ENCODE peak calls at places on chromosome 3, in five cellular contexts. G, X, A, U and I are unnamed samples.

GRCh38 chr3:129549006-129549800 is 6.2 kb downstream of the H1-8 start:
- DNase-seq in G (no peak), U (no peak), A (peak; percentile 64), X (no peak), I (no peak)

GRCh38 chr3:48268381-48268935 is 27.6 kb downstream of the ZNF589 start:
- DNase-seq in G (peak; percentile 82), X (peak; percentile 80), U (peak; percentile 68), A (peak; percentile 22), I (peak; percentile 98)

GRCh38 chr3:53643757-53644156 is 149.3 kb downstream of the CACNA1D start:
- DNase-seq in A (no peak), U (no peak), X (no peak), G (no peak), I (no peak)

GRCh38 chr3:124650798-124651197 is 79.5 kb upstream of the UMPS start:
- DNase-seq in U (no peak), G (no peak), A (no peak), X (peak; percentile 67), I (no peak)

GRCh38 chr3:13541691-13542090 is 7.2 kb upstream of the FBLN2 start:
- DNase-seq in U (no peak), G (no peak), X (no peak), A (peak; percentile 72), I (no peak)

GRCh38 chr3:13890377-13891016 is 10.6 kb upstream of the WNT7A start:
- DNase-seq in U (no peak), A (no peak), G (no peak), X (peak; percentile 38), I (peak; percentile 91)

GRCh38 chr3:42608586-42608985 is 8.1 kb downstream of the NKTR start:
- DNase-seq in U (no peak), A (no peak), X (no peak), G (no peak), I (no peak)

GRCh38 chr3:185992801-185993467 is 55.1 kb upstream of the TRA2B start:
- DNase-seq in A (peak; percentile 43), U (no peak), G (no peak), X (no peak), I (no peak)

GRCh38 chr3:192819001-192819569 is 91.7 kb upstream of the FGF12 start:
- DNase-seq in X (peak; percentile 43), G (no peak), U (peak; percentile 19), A (peak; percentile 87), I (peak; percentile 38)

GRCh38 chr3:107062787-107063186 is 314.5 kb upstream of the CCDC54 start:
- DNase-seq in U (no peak), X (no peak), A (peak; percentile 31), G (no peak), I (no peak)

GRCh38 chr3:22989716-22990115 is 213.4 kb upstream of the UBE2E2 start:
- DNase-seq in X (no peak), G (no peak), U (no peak), A (no peak), I (no peak)

GRCh38 chr3:177357352-177358084 is 160.2 kb upstream of the TBL1XR1 start:
- DNase-seq in U (no peak), G (peak; percentile 73), X (no peak), A (peak; percentile 96), I (peak; percentile 95)

GRCh38 chr3:61360297-61360696 is 109.0 kb upstream of the FHIT start:
- DNase-seq in U (no peak), X (no peak), A (no peak), G (no peak), I (no peak)

GRCh38 chr3:20511863-20512262 is 325.9 kb upstream of the SGO1 start:
- DNase-seq in A (peak; percentile 69), G (peak; percentile 75), X (no peak), U (no peak), I (peak; percentile 65)

GRCh38 chr3:197050511-197050910 is 20.9 kb upstream of the MELTF start:
- DNase-seq in U (no peak), X (no peak), G (no peak), A (no peak), I (no peak)

GRCh38 chr3:52277972-52278509 is 408 bp downstream of the WDR82 start:
- DNase-seq in U (no peak), X (no peak), A (peak; percentile 44), G (no peak), I (peak; percentile 70)

GRCh38 chr3:32056559-32057290 is 49.7 kb upstream of the GPD1L start:
- DNase-seq in U (no peak), G (no peak), X (no peak), A (no peak), I (no peak)

GRCh38 chr3:189172668-189173419 is 1.1 kb downstream of the TPRG1 start:
- DNase-seq in X (no peak), G (no peak), A (no peak), U (no peak), I (no peak)

GRCh38 chr3:166304509-166305063 is 467.4 kb upstream of the BCHE start:
- DNase-seq in U (no peak), G (no peak), X (no peak), A (no peak), I (no peak)

GRCh38 chr3:141393151-141394076 is 25.1 kb downstream of the ZBTB38 start:
- DNase-seq in X (no peak), U (no peak), A (no peak), G (no peak), I (no peak)

GRCh38 chr3:32321095-32321835 is 70.4 kb upstream of the CMTM7 start:
- DNase-seq in U (no peak), A (no peak), G (peak; percentile 58), X (no peak), I (no peak)

GRCh38 chr3:150798122-150798618 is 35.2 kb upstream of the SIAH2 start:
- DNase-seq in A (peak; percentile 28), X (no peak), U (no peak), G (no peak), I (peak; percentile 95)

GRCh38 chr3:120169407-120169806 is 75.2 kb upstream of the GSK3B start:
- DNase-seq in X (no peak), A (no peak), U (no peak), G (no peak), I (no peak)